ENCODE peak calls at places on chromosomes 16 and 17, in six cellular contexts. M is GM12878, B is K562, Q is H1, C is GM12891, J is HepG2. A is an unnamed sample.
A peak's percentile ranks its signal among the peaks of the same experiment; 100 is the strongest.

GRCh38 chr16:77062878-77063566 is 128.0 kb upstream of the MON1B start:
- DNase-seq in C (no peak), J (no peak), B (no peak), M (no peak), Q (no peak), A (no peak)

GRCh38 chr16:57377080-57377841 is 5.0 kb downstream of the CX3CL1 start:
- DNase-seq in B (no peak), M (peak; percentile 77), Q (no peak), J (peak; percentile 64), C (peak; percentile 75), A (peak; percentile 72)

GRCh38 chr17:28615260-28615940 is 1.4 kb upstream of the RSKR start:
- DNase-seq in M (no peak), J (no peak), Q (no peak), C (no peak), B (no peak), A (no peak)

GRCh38 chr16:75322706-75323105 is 71.3 kb upstream of the BCAR1 start:
- DNase-seq in B (no peak), M (no peak), C (no peak), J (no peak), Q (no peak), A (no peak)

GRCh38 chr16:52613508-52613907 is 66.6 kb upstream of the TOX3 start:
- DNase-seq in M (no peak), J (no peak), B (no peak), C (no peak), Q (no peak), A (no peak)

GRCh38 chr17:81429353-81429774 is 34.1 kb downstream of the BAHCC1 start:
- DNase-seq in B (no peak), C (no peak), Q (no peak), J (no peak), M (no peak), A (no peak)

GRCh38 chr16:15903960-15904359 is 15.6 kb upstream of the CEP20 start:
- DNase-seq in M (no peak), Q (no peak), J (no peak), B (no peak), C (no peak), A (no peak)

GRCh38 chr17:71764507-71764906 is 356.3 kb upstream of the SOX9 start:
- DNase-seq in C (no peak), Q (peak; percentile 15), M (no peak), B (no peak), J (peak; percentile 25), A (no peak)

GRCh38 chr16:13997933-13998332 is 73.2 kb upstream of the MRTFB start:
- DNase-seq in M (peak; percentile 76), Q (no peak), C (peak; percentile 39), J (peak; percentile 48), B (no peak), A (no peak)

GRCh38 chr16:58126451-58126968 is 2.7 kb downstream of the CFAP20 start:
- DNase-seq in M (no peak), C (no peak), J (no peak), Q (no peak), B (no peak), A (no peak)

GRCh38 chr17:32627233-32628008 is 140.6 kb downstream of the CDK5R1 start:
- DNase-seq in C (no peak), J (no peak), B (no peak), M (no peak), Q (peak; percentile 41), A (no peak)

GRCh38 chr17:39943702-39944392 is 16.3 kb downstream of the LRRC3C start:
- DNase-seq in J (no peak), C (no peak), M (no peak), B (no peak), Q (no peak), A (no peak)

GRCh38 chr17:50627782-50628601 is 6.7 kb upstream of the ABCC3 start:
- DNase-seq in C (no peak), B (no peak), Q (no peak), J (peak; percentile 81), M (no peak), A (no peak)

GRCh38 chr16:8374586-8374985 is 215.7 kb downstream of the TMEM114 start:
- DNase-seq in M (no peak), J (no peak), Q (no peak), B (no peak), C (no peak), A (no peak)

GRCh38 chr16:80167657-80168056 is 373.1 kb upstream of the DYNLRB2 start:
- DNase-seq in C (no peak), M (no peak), Q (no peak), B (no peak), J (no peak), A (no peak)

GRCh38 chr16:1996175-1996574 is 6.4 kb downstream of the SYNGR3 start:
- DNase-seq in M (no peak), B (no peak), J (no peak), C (no peak), Q (no peak), A (no peak)

GRCh38 chr16:13421726-13422125 is 498.2 kb upstream of the ERCC4 start:
- DNase-seq in J (no peak), C (no peak), B (no peak), Q (no peak), M (no peak), A (no peak)

GRCh38 chr16:54594646-54595381 is 308.2 kb upstream of the IRX3 start:
- DNase-seq in C (no peak), B (no peak), M (no peak), J (no peak), Q (no peak), A (no peak)

GRCh38 chr17:2179615-2180295 is 123.8 kb downstream of the SMG6 start:
- DNase-seq in Q (no peak), C (no peak), M (no peak), B (no peak), J (no peak), A (no peak)

DNA sequence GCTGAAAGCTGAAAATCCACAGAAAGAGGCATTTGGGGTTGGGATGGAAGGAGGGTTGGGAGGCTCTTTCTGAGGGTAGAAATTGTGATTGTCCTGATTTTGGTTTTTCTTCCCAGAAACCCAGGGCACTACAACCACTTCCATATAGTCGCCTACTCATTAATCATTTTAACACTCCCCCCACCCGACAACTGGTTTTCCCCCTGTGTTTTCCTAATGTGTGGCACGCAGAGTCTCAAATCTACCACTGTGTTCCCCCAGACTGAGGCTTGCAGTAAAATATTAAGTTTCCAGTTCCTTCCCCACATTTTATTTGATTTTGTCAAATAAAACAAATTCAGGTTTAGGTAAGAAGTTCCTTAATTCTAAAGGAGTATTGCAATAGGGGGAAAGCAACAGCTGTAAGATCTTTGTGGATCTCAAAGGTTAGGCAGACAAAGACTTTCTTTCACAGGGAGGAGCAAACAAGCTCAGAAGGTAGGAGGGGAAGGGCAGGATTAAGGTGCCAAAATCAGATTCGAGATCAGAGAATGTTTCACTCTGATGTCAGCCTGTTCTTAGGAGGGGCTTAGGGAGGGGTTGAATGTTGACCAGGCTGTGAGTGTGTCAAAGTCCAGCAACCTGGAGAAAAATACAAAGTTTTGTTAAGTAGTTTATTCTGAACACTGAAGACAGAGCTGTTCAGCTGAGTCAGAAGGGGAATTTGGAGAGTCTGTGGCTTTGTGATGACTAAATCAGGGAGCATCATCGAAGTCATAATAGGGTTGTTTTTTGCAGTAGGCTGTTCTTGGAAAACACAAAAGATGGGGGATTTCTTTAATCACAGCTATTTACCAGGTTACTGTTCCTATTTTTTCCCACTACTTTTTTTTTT is 3.6 kb downstream of the ZNF267 start:
- DNase-seq in J (peak; percentile 87), M (peak; percentile 94), B (no peak), C (no peak), Q (no peak), A (no peak)
- TF ChIP-seq TAF1 in J (no peak), M (peak; percentile 21), B (no peak), C (peak; percentile 50), Q (no peak), A (no peak)

GRCh38 chr17:48052956-48053757 is 5.0 kb downstream of the NFE2L1 start:
- DNase-seq in J (peak; percentile 77), C (no peak), B (peak; percentile 32), Q (no peak), M (no peak), A (no peak)

GRCh38 chr17:48051278-48051677 is 3.1 kb downstream of the NFE2L1 start:
- DNase-seq in Q (no peak), J (no peak), C (no peak), B (no peak), M (no peak), A (no peak)

GRCh38 chr17:48054238-48055185 is 6.4 kb downstream of the NFE2L1 start:
- DNase-seq in Q (peak; percentile 98), B (peak; percentile 80), J (no peak), C (no peak), M (no peak), A (no peak)

GRCh38 chr17:48053758-48054237 is 5.6 kb downstream of the NFE2L1 start:
- DNase-seq in B (no peak), Q (no peak), M (no peak), C (no peak), J (no peak), A (no peak)

GRCh38 chr17:48051706-48052486 is 3.7 kb downstream of the NFE2L1 start:
- DNase-seq in B (peak; percentile 47), J (peak; percentile 85), Q (no peak), C (no peak), M (no peak), A (no peak)
- TF ChIP-seq POLR2A in B (no peak), J (no peak), Q (no peak), C (no peak), M (no peak), A (no peak)

GRCh38 chr16:68289621-68290329 is 21.0 kb downstream of the SLC7A6OS start:
- DNase-seq in B (peak; percentile 88), C (peak; percentile 63), Q (no peak), J (no peak), M (peak; percentile 77), A (peak; percentile 66)
- TF ChIP-seq POLR2AphosphoS5 in B (no peak), C (no peak), Q (no peak), J (no peak), M (peak; percentile 59), A (no peak)

GRCh38 chr17:48247038-48247437 is 139.5 kb downstream of the SNX11 start:
- DNase-seq in B (no peak), J (no peak), C (no peak), Q (no peak), M (no peak), A (no peak)

GRCh38 chr17:48246623-48247022 is 139.1 kb downstream of the SNX11 start:
- DNase-seq in J (no peak), Q (no peak), M (no peak), B (no peak), C (no peak), A (no peak)

GRCh38 chr17:48241770-48242497 is 134.4 kb downstream of the SNX11 start:
- DNase-seq in M (no peak), J (no peak), B (no peak), Q (no peak), C (no peak), A (no peak)

GRCh38 chr17:48244814-48245213 is 137.2 kb downstream of the SNX11 start:
- DNase-seq in M (no peak), J (no peak), C (no peak), Q (no peak), B (peak; percentile 61), A (no peak)

DNA sequence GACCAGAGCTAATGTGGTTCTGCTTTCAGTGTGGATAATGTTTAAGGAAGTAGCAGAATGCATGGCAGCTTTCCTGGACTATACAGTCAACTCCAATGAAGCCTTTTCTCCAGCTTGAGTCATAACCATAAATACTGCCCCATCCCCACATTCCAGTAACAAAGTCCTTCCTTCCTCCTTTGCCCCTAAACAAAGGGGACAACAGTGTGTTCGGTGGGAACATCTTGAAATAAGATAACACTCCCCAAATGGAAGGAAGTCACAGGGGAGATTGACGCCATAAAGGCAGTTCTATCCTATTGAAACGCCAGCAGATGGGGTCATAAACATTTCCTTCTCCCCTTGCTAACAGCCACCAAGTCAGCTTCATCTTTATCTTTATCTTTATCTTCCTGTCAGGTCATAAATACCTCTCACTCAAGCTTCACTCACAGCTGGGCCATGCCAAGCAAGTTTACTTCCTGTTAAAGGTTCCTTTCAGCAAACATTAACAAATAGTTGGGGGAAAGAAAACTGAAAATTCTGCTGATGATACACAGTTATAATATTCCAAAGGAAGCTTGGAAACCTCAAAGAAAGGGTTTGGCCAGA is 136.7 kb downstream of the SNX11 start:
- DNase-seq in C (no peak), Q (no peak), M (no peak), J (no peak), B (peak; percentile 27), A (no peak)
- TF ChIP-seq TAF1 in C (no peak), Q (no peak), M (no peak), J (no peak), B (no peak), A (no peak)